ENCODE peak calls at places on chromosomes 11 and 22, in four cellular contexts. N, Z, T and W are unnamed samples.

GRCh38 chr11:65918211-65919150 is at the start of gene C11orf68:
- DNase-seq in N (no peak), Z (no peak), T (no peak), W (peak; percentile 57)

GRCh38 chr22:45869448-45869847 is 107.5 kb downstream of the WNT7B start:
- DNase-seq in N (no peak), Z (no peak), T (no peak), W (no peak)

GRCh38 chr11:45075952-45076351 is 70.5 kb upstream of the PRDM11 start:
- DNase-seq in N (no peak), Z (no peak), T (no peak), W (no peak)

GRCh38 chr11:84476581-84476980 is 1150.6 kb downstream of the DLG2 start:
- DNase-seq in N (no peak), Z (peak; percentile 85), T (no peak), W (no peak)

GRCh38 chr11:22711212-22711770 is 44.9 kb downstream of the GAS2 start:
- DNase-seq in N (no peak), Z (no peak), T (no peak), W (no peak)

GRCh38 chr22:29704528-29705285 is 15.1 kb upstream of the CABP7 start:
- DNase-seq in N (peak; percentile 16), Z (peak; percentile 38), T (no peak), W (no peak)

GRCh38 chr11:83827940-83828554 is 541.9 kb upstream of the CCDC90B start:
- DNase-seq in N (no peak), Z (peak; percentile 35), T (no peak), W (peak; percentile 52)

GRCh38 chr11:108926522-108927380 is 261.9 kb downstream of the DDX10 start:
- DNase-seq in N (no peak), Z (no peak), T (no peak), W (no peak)

GRCh38 chr22:37739000-37739399 is 42.2 kb downstream of the TRIOBP start:
- DNase-seq in N (peak; percentile 72), Z (no peak), T (peak; percentile 94), W (no peak)

GRCh38 chr11:46674463-46675287 is 25.7 kb downstream of the ARHGAP1 start:
- DNase-seq in N (no peak), Z (no peak), T (no peak), W (no peak)

GRCh38 chr11:119094816-119095065 is 6.9 kb downstream of the DPAGT1 start:
- DNase-seq in N (peak; percentile 64), Z (peak; percentile 77), T (peak; percentile 83), W (peak; percentile 88)

GRCh38 chr11:128936546-128937275 is 6.0 kb downstream of the TP53AIP1 start:
- DNase-seq in N (no peak), Z (no peak), T (no peak), W (no peak)

GRCh38 chr11:9765320-9766101 is 101.6 kb downstream of the SWAP70 start:
- DNase-seq in N (peak; percentile 45), Z (peak; percentile 88), T (peak; percentile 68), W (peak; percentile 23)

GRCh38 chr11:77377734-77378133 is 76.2 kb upstream of the GDPD4 start:
- DNase-seq in N (no peak), Z (no peak), T (no peak), W (no peak)

GRCh38 chr11:62556102-62556871 is 9.7 kb upstream of the AHNAK start:
- DNase-seq in N (peak; percentile 87), Z (peak; percentile 88), T (peak; percentile 84), W (peak; percentile 95)

GRCh38 chr11:95829580-95830259 is 39.4 kb downstream of the CEP57 start:
- DNase-seq in N (no peak), Z (peak; percentile 31), T (no peak), W (no peak)

GRCh38 chr11:117793521-117793920 is 3.5 kb downstream of the DSCAML1 start:
- DNase-seq in N (no peak), Z (no peak), T (no peak), W (no peak)

GRCh38 chr11:10899542-10899830 is 41.6 kb upstream of the ZBED5 start:
- DNase-seq in N (no peak), Z (no peak), T (peak; percentile 73), W (no peak)

GRCh38 chr11:37087650-37088572 is 489.9 kb upstream of the RAG2 start:
- DNase-seq in N (no peak), Z (no peak), T (no peak), W (no peak)

GRCh38 chr11:65575568-65576231 is at the start of gene EHBP1L1:
- DNase-seq in N (no peak), Z (no peak), T (peak; percentile 71), W (peak; percentile 87)

GRCh38 chr22:48975252-48975780 is 852.4 kb downstream of the BRD1 start:
- DNase-seq in N (no peak), Z (no peak), T (no peak), W (no peak)

GRCh38 chr22:36397081-36397766 is 9.5 kb upstream of the MYH9 start:
- DNase-seq in N (no peak), Z (peak; percentile 72), T (no peak), W (no peak)

GRCh38 chr11:32154275-32154674 is 63.4 kb downstream of the RCN1 start:
- DNase-seq in N (no peak), Z (peak; percentile 54), T (no peak), W (peak; percentile 70)
- TF ChIP-seq CTCF in N (no peak), Z (peak; percentile 64), T (no peak), W (peak; percentile 8)

GRCh38 chr22:41532908-41533825 is 11.1 kb downstream of the POLR3H start:
- DNase-seq in N (peak; percentile 59), Z (peak; percentile 43), T (peak; percentile 75), W (peak; percentile 82)
- H3K4me3 ChIP-seq in N (no peak overlapping the region), Z (no peak overlapping the region), T (no peak overlapping the region), W (no peak overlapping the region)

GRCh38 chr11:126567419-126567818 is 211.9 kb downstream of the ST3GAL4 start:
- DNase-seq in N (no peak), Z (no peak), T (no peak), W (no peak)

GRCh38 chr11:126570489-126570888 is 215.0 kb downstream of the ST3GAL4 start:
- DNase-seq in N (no peak), Z (no peak), T (no peak), W (no peak)

GRCh38 chr11:126561327-126561893 is 205.9 kb downstream of the ST3GAL4 start:
- DNase-seq in N (peak; percentile 26), Z (peak; percentile 53), T (no peak), W (peak; percentile 59)

DNA sequence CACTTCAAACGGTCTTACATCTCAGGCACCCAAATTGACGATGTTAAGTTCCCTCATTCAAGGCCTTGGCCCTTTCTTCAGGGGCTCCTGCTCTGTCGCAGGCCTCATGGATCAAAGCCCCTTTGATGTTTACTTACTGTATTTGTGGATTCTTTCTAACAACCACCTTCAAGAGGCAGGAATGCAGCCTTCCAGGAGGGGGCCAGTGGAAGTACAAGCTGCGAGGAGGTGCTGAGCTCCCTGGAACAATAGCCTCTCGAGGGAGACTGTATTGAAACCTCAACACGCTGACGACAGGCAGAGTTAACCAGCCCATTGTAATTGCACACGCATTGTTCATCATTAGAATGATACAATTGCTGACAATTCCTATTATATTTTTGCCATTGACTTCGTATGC is 209.1 kb downstream of the ST3GAL4 start:
- DNase-seq in N (no peak), Z (no peak), T (no peak), W (no peak)
- TF ChIP-seq CTCF in N (no peak), Z (no peak), T (no peak), W (no peak)

DNA sequence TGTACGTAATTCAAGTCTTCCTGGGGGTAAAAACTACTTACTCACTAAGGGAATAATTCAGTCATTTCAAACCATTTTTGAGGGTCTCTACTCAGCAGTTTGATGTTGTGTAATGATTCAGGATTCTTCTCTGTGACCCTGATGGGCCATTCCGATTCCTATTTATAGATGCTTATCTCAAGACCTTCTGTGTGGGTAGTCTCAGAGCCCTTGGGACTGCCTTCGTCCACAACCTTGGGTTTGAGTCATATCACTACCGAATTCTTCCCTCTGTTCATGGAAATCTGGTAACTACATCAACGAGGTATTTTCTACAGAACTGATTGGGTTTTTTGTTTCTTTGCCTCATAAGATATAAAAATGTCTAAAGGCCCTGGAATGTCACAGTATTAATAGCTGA is 14.3 kb upstream of the CBX6 start:
- DNase-seq in N (no peak), Z (peak; percentile 48), T (no peak), W (no peak)
- H3K4me3 ChIP-seq in N (no peak overlapping the region), Z (no peak overlapping the region), T (no peak overlapping the region), W (no peak overlapping the region)

DNA sequence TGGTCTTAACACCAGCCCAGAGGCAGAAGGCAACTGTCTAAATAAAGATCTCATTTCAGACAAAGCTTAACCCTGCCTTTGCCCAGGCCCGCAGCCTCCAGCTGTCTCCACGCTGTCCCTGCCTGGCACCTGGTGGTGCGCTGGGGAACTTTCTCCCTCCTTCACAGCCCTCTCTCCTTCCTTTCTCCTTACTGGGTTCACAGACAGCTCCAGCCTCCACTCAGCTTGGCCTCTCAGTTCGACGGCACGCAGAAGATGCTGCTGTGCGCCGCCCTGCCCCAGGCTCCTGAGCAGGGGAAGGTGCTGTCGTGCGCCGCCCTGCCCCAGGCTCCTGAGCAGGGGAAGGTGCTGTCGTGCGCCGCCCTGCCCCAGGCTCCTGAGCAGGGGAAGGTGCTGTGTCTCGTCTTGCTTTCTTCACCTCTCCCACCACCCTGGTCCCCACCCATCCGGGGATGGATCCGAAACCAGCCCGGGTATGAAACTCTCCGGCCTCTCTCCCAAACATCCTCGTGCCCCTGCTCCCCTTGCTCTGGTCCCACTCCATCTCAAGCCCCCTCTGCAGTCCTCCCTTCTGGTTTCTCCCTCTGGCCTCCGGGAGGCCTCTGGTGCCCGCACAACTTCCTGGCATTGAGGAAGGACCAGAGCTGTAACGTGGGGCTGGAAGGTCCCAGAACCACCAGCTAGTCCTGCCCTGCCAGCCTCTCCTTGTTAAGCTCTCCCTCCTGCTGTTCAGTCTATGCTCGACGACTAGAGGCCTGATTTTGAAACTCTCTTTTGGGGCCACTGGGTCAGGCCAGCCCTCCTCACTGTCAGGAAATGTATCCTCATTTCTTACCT is 22.9 kb upstream of the JAM3 start:
- DNase-seq in N (no peak), Z (no peak), T (no peak), W (no peak)
- TF ChIP-seq CTCF in N (no peak), Z (peak; percentile 60), T (peak; percentile 43), W (peak; percentile 14)

GRCh38 chr22:23184764-23185113 is 4.4 kb downstream of the BCR start:
- DNase-seq in N (no peak), Z (no peak), T (no peak), W (no peak)

GRCh38 chr22:23181763-23182288 is 1.5 kb downstream of the BCR start:
- DNase-seq in N (no peak), Z (no peak), T (no peak), W (no peak)

GRCh38 chr22:23184100-23184763 is 3.9 kb downstream of the BCR start:
- DNase-seq in N (no peak), Z (no peak), T (no peak), W (no peak)

GRCh38 chr22:23182289-23183106 is 2.2 kb downstream of the BCR start:
- DNase-seq in N (no peak), Z (no peak), T (no peak), W (peak; percentile 67)

GRCh38 chr22:23183107-23183698 is 2.9 kb downstream of the BCR start:
- DNase-seq in N (peak; percentile 63), Z (peak; percentile 43), T (no peak), W (no peak)
- H3K4me3 ChIP-seq in N (peak overlapping the region; percentile 63), Z (peak overlapping the region; percentile 47), T (peak overlapping the region; percentile 52), W (peak overlapping the region; percentile 55)

GRCh38 chr11:32561835-32562234 is 21.8 kb upstream of the EIF3M start:
- DNase-seq in N (no peak), Z (no peak), T (no peak), W (no peak)
- TF ChIP-seq CTCF in N (no peak), Z (no peak), T (no peak), W (no peak)